ENCODE peak calls at places on chromosomes 6 and 20, in four cellular contexts. One of them, this sample, is unnamed.

GRCh38 chr20:21074605-21075336 is 31.4 kb downstream of the LINC00237 start:
- DNase-seq in GM06990: peak
- DNase-seq in cardiac fibroblast: peak
- DNase-seq in esophagus squamous epithelium: no peak
- DNase-seq in this sample: peak

GRCh38 chr20:24770628-24771556 is 178.2 kb upstream of the CST7 start:
- DNase-seq in GM06990: no peak
- DNase-seq in esophagus squamous epithelium: no peak
- DNase-seq in cardiac fibroblast: no peak
- DNase-seq in this sample: no peak

GRCh38 chr20:47586648-47587306 is 85.1 kb downstream of the NCOA3 start:
- DNase-seq in cardiac fibroblast: no peak
- DNase-seq in GM06990: no peak
- DNase-seq in esophagus squamous epithelium: no peak
- DNase-seq in this sample: peak

GRCh38 chr6:38640216-38640909 is 634 bp upstream of the BTBD9 start:
- DNase-seq in cardiac fibroblast: peak
- DNase-seq in GM06990: no peak
- DNase-seq in esophagus squamous epithelium: no peak
- DNase-seq in this sample: no peak

GRCh38 chr6:133964052-133964451 is 11.0 kb downstream of the TBPL1 start:
- DNase-seq in esophagus squamous epithelium: no peak
- DNase-seq in GM06990: no peak
- DNase-seq in cardiac fibroblast: peak
- DNase-seq in this sample: no peak

GRCh38 chr6:90294989-90295853 is 1.4 kb downstream of the BACH2 start:
- DNase-seq in cardiac fibroblast: peak
- DNase-seq in esophagus squamous epithelium: no peak
- DNase-seq in GM06990: peak
- DNase-seq in this sample: no peak

GRCh38 chr20:19659468-19659867 is 98.6 kb upstream of the RIN2 start:
- DNase-seq in GM06990: no peak
- DNase-seq in cardiac fibroblast: no peak
- DNase-seq in esophagus squamous epithelium: no peak
- DNase-seq in this sample: no peak

GRCh38 chr6:45074423-45074822 is 253.7 kb upstream of the RUNX2 start:
- DNase-seq in cardiac fibroblast: peak
- DNase-seq in esophagus squamous epithelium: no peak
- DNase-seq in GM06990: no peak
- DNase-seq in this sample: no peak

GRCh38 chr20:16477632-16478031 is 95.6 kb downstream of the KIF16B start:
- DNase-seq in GM06990: no peak
- DNase-seq in esophagus squamous epithelium: no peak
- DNase-seq in cardiac fibroblast: no peak
- DNase-seq in this sample: no peak

GRCh38 chr6:108417027-108417426 is 122.2 kb downstream of the AFG1L start:
- DNase-seq in esophagus squamous epithelium: no peak
- DNase-seq in GM06990: no peak
- DNase-seq in cardiac fibroblast: peak
- DNase-seq in this sample: no peak

GRCh38 chr6:70998148-70998547 is 41.3 kb upstream of the B3GAT2 start:
- DNase-seq in GM06990: no peak
- DNase-seq in esophagus squamous epithelium: no peak
- DNase-seq in cardiac fibroblast: no peak
- DNase-seq in this sample: no peak

GRCh38 chr6:30979076-30979475 is 4.4 kb upstream of the MUC21 start:
- DNase-seq in cardiac fibroblast: no peak
- DNase-seq in GM06990: no peak
- DNase-seq in esophagus squamous epithelium: no peak
- DNase-seq in this sample: no peak

GRCh38 chr6:143233563-143234285 is 173.0 kb downstream of the AIG1 start:
- DNase-seq in cardiac fibroblast: no peak
- DNase-seq in esophagus squamous epithelium: no peak
- DNase-seq in GM06990: no peak
- DNase-seq in this sample: no peak

GRCh38 chr20:58150772-58151171 is 77.7 kb downstream of the ANKRD60 start:
- DNase-seq in esophagus squamous epithelium: no peak
- DNase-seq in GM06990: peak
- DNase-seq in cardiac fibroblast: no peak
- DNase-seq in this sample: no peak

GRCh38 chr6:105991561-105992314 is 94.4 kb upstream of the PRDM1 start:
- DNase-seq in esophagus squamous epithelium: no peak
- DNase-seq in cardiac fibroblast: no peak
- DNase-seq in GM06990: no peak
- DNase-seq in this sample: no peak

GRCh38 chr6:152146385-152146784 is 338.9 kb downstream of the ESR1 start:
- DNase-seq in GM06990: no peak
- DNase-seq in cardiac fibroblast: peak
- DNase-seq in esophagus squamous epithelium: no peak
- DNase-seq in this sample: no peak

GRCh38 chr6:159149641-159150040 is 19.6 kb upstream of the FNDC1 start:
- DNase-seq in GM06990: no peak
- DNase-seq in cardiac fibroblast: no peak
- DNase-seq in esophagus squamous epithelium: no peak
- DNase-seq in this sample: no peak

GRCh38 chr20:5735845-5736530 is 14.2 kb upstream of the SHLD1 start:
- DNase-seq in esophagus squamous epithelium: no peak
- DNase-seq in cardiac fibroblast: no peak
- DNase-seq in GM06990: no peak
- DNase-seq in this sample: no peak

GRCh38 chr20:55514498-55514897 is 490.8 kb downstream of the CBLN4 start:
- DNase-seq in esophagus squamous epithelium: no peak
- DNase-seq in cardiac fibroblast: no peak
- DNase-seq in GM06990: no peak
- DNase-seq in this sample: no peak

GRCh38 chr6:53179961-53180651 is 31.5 kb upstream of the GCM1 start:
- DNase-seq in esophagus squamous epithelium: no peak
- DNase-seq in GM06990: no peak
- DNase-seq in cardiac fibroblast: peak
- DNase-seq in this sample: no peak

DNA sequence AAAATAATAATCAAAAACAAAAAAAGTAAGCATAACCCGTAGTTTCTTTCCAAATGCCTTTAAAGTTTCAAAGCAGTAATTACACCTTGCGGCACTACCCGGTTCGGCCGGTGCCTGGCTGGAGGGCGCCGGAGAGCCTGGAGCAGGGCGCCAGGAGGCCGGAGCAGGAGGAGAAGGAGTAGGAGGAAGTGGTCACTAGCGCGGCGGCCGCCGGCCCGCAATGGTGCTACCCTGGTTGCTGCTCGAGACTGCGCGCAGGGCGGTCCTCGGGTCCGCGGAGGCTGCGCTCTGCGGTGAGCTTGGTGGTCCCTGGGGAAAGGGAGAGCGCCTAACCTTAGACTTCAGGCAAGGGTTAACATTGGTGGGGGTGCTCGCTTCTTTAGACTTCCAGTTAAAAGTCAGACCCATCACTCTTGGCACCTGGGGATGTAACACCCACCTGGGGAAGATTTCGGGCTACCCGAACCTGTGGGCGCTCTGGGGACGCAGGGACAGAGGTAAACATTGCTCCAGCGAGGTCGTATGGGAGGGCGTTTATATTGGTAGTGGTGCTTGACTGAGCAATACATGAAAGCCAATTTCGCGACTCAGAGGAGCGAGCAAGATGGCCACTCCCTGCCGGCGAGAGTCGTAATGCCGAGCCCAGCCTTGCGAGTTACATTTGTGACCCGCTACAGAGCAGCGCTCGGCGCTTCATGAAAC is 5.8 kb upstream of the USP45 start:
- DNase-seq in GM06990: peak
- DNase-seq in esophagus squamous epithelium: peak
- DNase-seq in cardiac fibroblast: peak
- DNase-seq in this sample: peak
- H3K4me3 ChIP-seq in GM06990: peak
- H3K4me3 ChIP-seq in esophagus squamous epithelium: peak
- H3K4me3 ChIP-seq in cardiac fibroblast: peak
- H3K4me3 ChIP-seq in this sample: peak

DNA sequence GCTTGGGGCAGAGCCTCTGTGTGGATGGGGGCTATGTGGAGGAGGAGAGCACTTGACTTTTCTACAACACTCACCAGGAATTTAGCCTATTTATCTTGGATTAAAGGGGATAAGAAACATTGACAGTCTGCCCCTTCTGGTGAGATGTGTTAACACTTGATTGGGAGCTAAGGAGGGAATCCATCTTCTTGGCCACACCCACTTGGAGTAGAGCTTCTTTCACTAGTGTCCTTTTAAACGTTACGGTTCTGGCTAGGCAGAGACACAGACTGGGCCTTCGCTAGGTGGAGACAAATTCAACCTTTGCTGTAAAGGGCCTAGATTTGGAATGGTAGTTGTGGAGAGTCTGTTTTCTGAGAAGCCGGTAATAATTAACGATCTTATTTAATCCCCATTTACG is 15.5 kb upstream of the TPBG start:
- DNase-seq in esophagus squamous epithelium: no peak
- DNase-seq in cardiac fibroblast: peak
- DNase-seq in GM06990: no peak
- DNase-seq in this sample: no peak
- TF ChIP-seq CTCF in esophagus squamous epithelium: no peak
- TF ChIP-seq CTCF in cardiac fibroblast: no peak
- TF ChIP-seq CTCF in GM06990: no peak
- TF ChIP-seq CTCF in this sample: no peak

GRCh38 chr6:24910850-24911712 is 24.7 kb downstream of the RIPOR2 start:
- DNase-seq in esophagus squamous epithelium: no peak
- DNase-seq in cardiac fibroblast: peak
- DNase-seq in GM06990: peak
- DNase-seq in this sample: no peak
- H3K4me3 ChIP-seq in esophagus squamous epithelium: peak
- H3K4me3 ChIP-seq in cardiac fibroblast: peak
- H3K4me3 ChIP-seq in GM06990: peak
- H3K4me3 ChIP-seq in this sample: peak

GRCh38 chr6:8539446-8539845 is 104.1 kb upstream of the SLC35B3 start:
- DNase-seq in cardiac fibroblast: peak
- DNase-seq in esophagus squamous epithelium: no peak
- DNase-seq in GM06990: no peak
- DNase-seq in this sample: peak
- TF ChIP-seq CTCF in cardiac fibroblast: no peak
- TF ChIP-seq CTCF in esophagus squamous epithelium: peak
- TF ChIP-seq CTCF in GM06990: peak
- TF ChIP-seq CTCF in this sample: no peak

GRCh38 chr20:22575087-22575721 is 9.2 kb downstream of the FOXA2 start:
- DNase-seq in GM06990: peak
- DNase-seq in cardiac fibroblast: peak
- DNase-seq in esophagus squamous epithelium: no peak
- DNase-seq in this sample: no peak
- H3K4me3 ChIP-seq in GM06990: no peak
- H3K4me3 ChIP-seq in cardiac fibroblast: no peak
- H3K4me3 ChIP-seq in esophagus squamous epithelium: no peak
- H3K4me3 ChIP-seq in this sample: no peak

GRCh38 chr6:115271434-115271833 is 789.3 kb downstream of the FRK start:
- DNase-seq in cardiac fibroblast: no peak
- DNase-seq in GM06990: no peak
- DNase-seq in esophagus squamous epithelium: no peak
- DNase-seq in this sample: no peak
- TF ChIP-seq CTCF in cardiac fibroblast: no peak
- TF ChIP-seq CTCF in GM06990: no peak
- TF ChIP-seq CTCF in esophagus squamous epithelium: no peak
- TF ChIP-seq CTCF in this sample: no peak

GRCh38 chr6:163415620-163416379 is 1.3 kb downstream of the QKI start:
- DNase-seq in esophagus squamous epithelium: no peak
- DNase-seq in GM06990: peak
- DNase-seq in cardiac fibroblast: peak
- DNase-seq in this sample: no peak

GRCh38 chr6:163416380-163416629 is 1.8 kb downstream of the QKI start:
- DNase-seq in GM06990: no peak
- DNase-seq in esophagus squamous epithelium: no peak
- DNase-seq in cardiac fibroblast: no peak
- DNase-seq in this sample: no peak

GRCh38 chr6:163414117-163414366 is 476 bp upstream of the QKI start:
- DNase-seq in GM06990: no peak
- DNase-seq in cardiac fibroblast: no peak
- DNase-seq in esophagus squamous epithelium: no peak
- DNase-seq in this sample: no peak

GRCh38 chr6:163414367-163415175 is at the start of gene QKI:
- DNase-seq in esophagus squamous epithelium: peak
- DNase-seq in cardiac fibroblast: peak
- DNase-seq in GM06990: peak
- DNase-seq in this sample: no peak

GRCh38 chr6:163415176-163415619 is 680 bp downstream of the QKI start:
- DNase-seq in esophagus squamous epithelium: no peak
- DNase-seq in GM06990: peak
- DNase-seq in cardiac fibroblast: no peak
- DNase-seq in this sample: no peak
- H3K4me3 ChIP-seq in esophagus squamous epithelium: peak
- H3K4me3 ChIP-seq in GM06990: peak
- H3K4me3 ChIP-seq in cardiac fibroblast: peak
- H3K4me3 ChIP-seq in this sample: peak